ENCODE peak calls at places on chromosome 19, in eight cellular contexts. One of them, this sample, is unnamed.

GRCh38 chr19:17244618-17245534 is 843 bp downstream of the NR2F6 start:
- DNase-seq in AG09319: no peak
- DNase-seq in tibial nerve: no peak
- DNase-seq in naive thymus-derived CD8-positive, alpha-beta T cell: peak
- DNase-seq in NCI-H345: no peak
- DNase-seq in omental fat pad: no peak
- DNase-seq in GM04503: no peak
- DNase-seq in right atrium auricular region: no peak
- DNase-seq in this sample: no peak

GRCh38 chr19:12766051-12766521 is 9.3 kb downstream of the HOOK2 start:
- DNase-seq in AG09319: no peak
- DNase-seq in tibial nerve: peak
- DNase-seq in naive thymus-derived CD8-positive, alpha-beta T cell: peak
- DNase-seq in NCI-H345: no peak
- DNase-seq in omental fat pad: no peak
- DNase-seq in GM04503: no peak
- DNase-seq in right atrium auricular region: peak
- DNase-seq in this sample: peak

GRCh38 chr19:56699552-56699951 is 28.0 kb upstream of the ZNF835 start:
- DNase-seq in AG09319: no peak
- DNase-seq in tibial nerve: no peak
- DNase-seq in naive thymus-derived CD8-positive, alpha-beta T cell: no peak
- DNase-seq in NCI-H345: no peak
- DNase-seq in omental fat pad: no peak
- DNase-seq in GM04503: no peak
- DNase-seq in right atrium auricular region: no peak
- DNase-seq in this sample: no peak

GRCh38 chr19:4099054-4099764 is 24.7 kb downstream of the MAP2K2 start:
- DNase-seq in AG09319: no peak
- DNase-seq in tibial nerve: no peak
- DNase-seq in naive thymus-derived CD8-positive, alpha-beta T cell: no peak
- DNase-seq in NCI-H345: no peak
- DNase-seq in omental fat pad: no peak
- DNase-seq in GM04503: no peak
- DNase-seq in right atrium auricular region: no peak
- DNase-seq in this sample: no peak

GRCh38 chr19:50001158-50001557 is 24.0 kb downstream of the VRK3 start:
- DNase-seq in AG09319: no peak
- DNase-seq in tibial nerve: no peak
- DNase-seq in naive thymus-derived CD8-positive, alpha-beta T cell: no peak
- DNase-seq in NCI-H345: no peak
- DNase-seq in omental fat pad: no peak
- DNase-seq in GM04503: no peak
- DNase-seq in right atrium auricular region: no peak
- DNase-seq in this sample: no peak

GRCh38 chr19:13962738-13963602 is 10.7 kb downstream of the DCAF15 start:
- DNase-seq in AG09319: no peak
- DNase-seq in tibial nerve: no peak
- DNase-seq in naive thymus-derived CD8-positive, alpha-beta T cell: no peak
- DNase-seq in NCI-H345: no peak
- DNase-seq in omental fat pad: no peak
- DNase-seq in GM04503: no peak
- DNase-seq in right atrium auricular region: no peak
- DNase-seq in this sample: no peak

GRCh38 chr19:39223703-39224279 is 19.7 kb upstream of the SYCN start:
- DNase-seq in AG09319: no peak
- DNase-seq in tibial nerve: no peak
- DNase-seq in naive thymus-derived CD8-positive, alpha-beta T cell: no peak
- DNase-seq in NCI-H345: no peak
- DNase-seq in omental fat pad: no peak
- DNase-seq in GM04503: no peak
- DNase-seq in right atrium auricular region: no peak
- DNase-seq in this sample: peak

GRCh38 chr19:56405062-56405461 is 930 bp downstream of the ZNF583 start:
- DNase-seq in AG09319: no peak
- DNase-seq in tibial nerve: no peak
- DNase-seq in naive thymus-derived CD8-positive, alpha-beta T cell: no peak
- DNase-seq in NCI-H345: no peak
- DNase-seq in omental fat pad: no peak
- DNase-seq in GM04503: no peak
- DNase-seq in right atrium auricular region: no peak
- DNase-seq in this sample: no peak

GRCh38 chr19:40286674-40287421 is 1.7 kb upstream of the AKT2 start:
- DNase-seq in AG09319: no peak
- DNase-seq in tibial nerve: no peak
- DNase-seq in naive thymus-derived CD8-positive, alpha-beta T cell: no peak
- DNase-seq in NCI-H345: no peak
- DNase-seq in omental fat pad: no peak
- DNase-seq in GM04503: no peak
- DNase-seq in right atrium auricular region: no peak
- DNase-seq in this sample: no peak

GRCh38 chr19:41264581-41265375 is 606 bp downstream of the HNRNPUL1 start:
- DNase-seq in AG09319: no peak
- DNase-seq in tibial nerve: peak
- DNase-seq in naive thymus-derived CD8-positive, alpha-beta T cell: peak
- DNase-seq in NCI-H345: peak
- DNase-seq in omental fat pad: no peak
- DNase-seq in GM04503: no peak
- DNase-seq in right atrium auricular region: no peak
- DNase-seq in this sample: peak

GRCh38 chr19:39481229-39481545 is 549 bp downstream of the TIMM50 start:
- DNase-seq in AG09319: no peak
- DNase-seq in tibial nerve: no peak
- DNase-seq in naive thymus-derived CD8-positive, alpha-beta T cell: no peak
- DNase-seq in NCI-H345: no peak
- DNase-seq in omental fat pad: no peak
- DNase-seq in GM04503: no peak
- DNase-seq in right atrium auricular region: no peak
- DNase-seq in this sample: no peak

GRCh38 chr19:6481541-6482342 is at the start of gene DENND1C:
- DNase-seq in AG09319: no peak
- DNase-seq in tibial nerve: peak
- DNase-seq in naive thymus-derived CD8-positive, alpha-beta T cell: peak
- DNase-seq in NCI-H345: no peak
- DNase-seq in omental fat pad: no peak
- DNase-seq in GM04503: no peak
- DNase-seq in right atrium auricular region: no peak
- DNase-seq in this sample: no peak

GRCh38 chr19:51607920-51608562 is 22.2 kb downstream of the SIGLEC5 start:
- DNase-seq in AG09319: peak
- DNase-seq in tibial nerve: peak
- DNase-seq in naive thymus-derived CD8-positive, alpha-beta T cell: peak
- DNase-seq in NCI-H345: no peak
- DNase-seq in omental fat pad: peak
- DNase-seq in GM04503: no peak
- DNase-seq in right atrium auricular region: no peak
- DNase-seq in this sample: peak

GRCh38 chr19:17049711-17050280 is 23.2 kb upstream of the CPAMD8 start:
- DNase-seq in AG09319: no peak
- DNase-seq in tibial nerve: no peak
- DNase-seq in naive thymus-derived CD8-positive, alpha-beta T cell: no peak
- DNase-seq in NCI-H345: no peak
- DNase-seq in omental fat pad: no peak
- DNase-seq in GM04503: no peak
- DNase-seq in right atrium auricular region: no peak
- DNase-seq in this sample: peak

GRCh38 chr19:48934837-48935236 is 1.3 kb downstream of the DHDH start:
- DNase-seq in AG09319: no peak
- DNase-seq in tibial nerve: no peak
- DNase-seq in naive thymus-derived CD8-positive, alpha-beta T cell: no peak
- DNase-seq in NCI-H345: no peak
- DNase-seq in omental fat pad: no peak
- DNase-seq in GM04503: no peak
- DNase-seq in right atrium auricular region: no peak
- DNase-seq in this sample: no peak

GRCh38 chr19:1904385-1905070 is 671 bp upstream of the ADAT3 start:
- DNase-seq in AG09319: no peak
- DNase-seq in tibial nerve: no peak
- DNase-seq in naive thymus-derived CD8-positive, alpha-beta T cell: no peak
- DNase-seq in NCI-H345: peak
- DNase-seq in omental fat pad: no peak
- DNase-seq in GM04503: no peak
- DNase-seq in right atrium auricular region: no peak
- DNase-seq in this sample: no peak

GRCh38 chr19:50162988-50163387 is at the start of gene IZUMO2:
- DNase-seq in AG09319: no peak
- DNase-seq in tibial nerve: no peak
- DNase-seq in naive thymus-derived CD8-positive, alpha-beta T cell: no peak
- DNase-seq in NCI-H345: no peak
- DNase-seq in omental fat pad: no peak
- DNase-seq in GM04503: no peak
- DNase-seq in right atrium auricular region: no peak
- DNase-seq in this sample: no peak

GRCh38 chr19:45323671-45324081 is 1.0 kb upstream of the CKM start:
- DNase-seq in AG09319: no peak
- DNase-seq in tibial nerve: no peak
- DNase-seq in naive thymus-derived CD8-positive, alpha-beta T cell: no peak
- DNase-seq in NCI-H345: no peak
- DNase-seq in omental fat pad: no peak
- DNase-seq in GM04503: no peak
- DNase-seq in right atrium auricular region: peak
- DNase-seq in this sample: no peak

GRCh38 chr19:30896551-30896950 is 452.7 kb downstream of the TSHZ3 start:
- DNase-seq in AG09319: no peak
- DNase-seq in tibial nerve: no peak
- DNase-seq in naive thymus-derived CD8-positive, alpha-beta T cell: no peak
- DNase-seq in NCI-H345: no peak
- DNase-seq in omental fat pad: no peak
- DNase-seq in GM04503: no peak
- DNase-seq in right atrium auricular region: no peak
- DNase-seq in this sample: no peak